ENCODE peak calls at places on chromosomes 4 and X, in nine cellular contexts. Q is fibroblast of lung, U is GM23338, S is AG08396, W is astrocyte of the spinal cord, F is heart left ventricle, K is nephron progenitor cell, N is DMS153, R is fibroblast of mammary gland. X is an unnamed sample.

GRCh38 chr4:157271166-157271869 is 50.8 kb downstream of the GRIA2 start:
- DNase-seq in Q (peak; percentile 80), U (peak; percentile 3), S (no peak), W (peak; percentile 70), F (no peak), K (no peak), N (no peak), R (peak; percentile 8), X (no peak)

GRCh38 chr4:120009731-120010130 is 56.9 kb downstream of the MAD2L1 start:
- DNase-seq in Q (peak; percentile 27), U (no peak), S (peak; percentile 74), W (peak; percentile 38), F (no peak), K (no peak), N (no peak), R (peak; percentile 87), X (no peak)

GRCh38 chr4:151407018-151407417 is 2.0 kb upstream of the FHIP1A start:
- DNase-seq in Q (no peak), U (no peak), S (no peak), W (no peak), F (no peak), K (no peak), N (no peak), R (no peak), X (no peak)

GRCh38 chrX:1661048-1661921 is 46.4 kb downstream of the ASMT start:
- DNase-seq in Q (no peak), U (peak; percentile 96), S (no peak), W (no peak), F (peak; percentile 17), K (peak; percentile 17), N (no peak), R (no peak), X (peak; percentile 79)

GRCh38 chrX:87636533-87636932 is 118.9 kb downstream of the KLHL4 start:
- DNase-seq in Q (no peak), U (no peak), S (no peak), W (no peak), F (no peak), K (no peak), N (no peak), R (no peak), X (no peak)

GRCh38 chrX:37302569-37302968 is 46.6 kb upstream of the PRRG1 start:
- DNase-seq in Q (peak; percentile 6), U (peak; percentile 52), S (peak; percentile 16), W (no peak), F (peak; percentile 5), K (no peak), N (no peak), R (peak; percentile 5), X (no peak)

GRCh38 chr4:186727149-186727976 is 3.7 kb upstream of the FAT1 start:
- DNase-seq in Q (peak; percentile 50), U (peak; percentile 59), S (no peak), W (peak; percentile 24), F (no peak), K (peak; percentile 12), N (no peak), R (peak; percentile 25), X (no peak)

GRCh38 chr4:138561906-138562305 is 319.8 kb upstream of the SLC7A11 start:
- DNase-seq in Q (no peak), U (no peak), S (no peak), W (no peak), F (peak; percentile 23), K (no peak), N (no peak), R (no peak), X (no peak)

GRCh38 chr4:16120720-16121119 is 36.9 kb upstream of the PROM1 start:
- DNase-seq in Q (no peak), U (peak; percentile 47), S (no peak), W (no peak), F (no peak), K (no peak), N (no peak), R (peak; percentile 2), X (no peak)

GRCh38 chr4:110778526-110778925 is 155.6 kb upstream of the PITX2 start:
- DNase-seq in Q (peak; percentile 31), U (no peak), S (no peak), W (peak; percentile 30), F (no peak), K (no peak), N (no peak), R (peak; percentile 72), X (no peak)

GRCh38 chrX:15434205-15434604 is 50.0 kb upstream of the VEGFD start:
- DNase-seq in Q (no peak), U (no peak), S (no peak), W (no peak), F (no peak), K (no peak), N (no peak), R (no peak), X (no peak)

GRCh38 chr4:101831816-101832215 is 41.3 kb downstream of the BANK1 start:
- DNase-seq in Q (no peak), U (peak; percentile 3), S (no peak), W (no peak), F (no peak), K (no peak), N (no peak), R (no peak), X (no peak)

GRCh38 chr4:154164931-154165839 is 326.4 kb downstream of the DCHS2 start:
- DNase-seq in Q (peak; percentile 98), U (no peak), S (peak; percentile 74), W (peak; percentile 95), F (no peak), K (no peak), N (no peak), R (peak; percentile 96), X (no peak)

GRCh38 chrX:123859409-123859827 is 435 bp upstream of the XIAP start:
- DNase-seq in Q (no peak), U (peak; percentile 86), S (peak; percentile 85), W (no peak), F (no peak), K (peak; percentile 69), N (peak; percentile 84), R (no peak), X (peak; percentile 51)